ENCODE peak calls at places on chromosomes 1 and 21, in nine cellular contexts. M, D, H, K, I, Z, L, B and E are unnamed samples. For H4K20me1, the result is how much of the 10 kb centered on the place peaks cover.

GRCh38 chr1:83596331-83596730 is 402.6 kb downstream of the TTLL7 start:
- DNase-seq in M (no peak), D (no peak), H (no peak), K (no peak), I (no peak), Z (no peak), L (no peak), B (no peak), E (no peak)

GRCh38 chr1:193680247-193680923 is 494.0 kb upstream of the B3GALT2 start:
- DNase-seq in M (no peak), D (no peak), H (no peak), K (no peak), I (no peak), Z (no peak), L (no peak), B (no peak), E (no peak)

GRCh38 chr1:163361123-163361934 is 39.6 kb downstream of the NUF2 start:
- DNase-seq in M (peak), D (no peak), H (no peak), K (peak), I (peak), Z (peak), L (peak), B (peak), E (peak)

GRCh38 chr1:92858564-92859399 is 26.9 kb downstream of the RPL5 start:
- DNase-seq in M (peak), D (peak), H (peak), K (peak), I (peak), Z (peak), L (peak), B (peak), E (peak)

GRCh38 chr1:11147371-11147770 is 41.8 kb upstream of the ANGPTL7 start:
- DNase-seq in M (no peak), D (no peak), H (peak), K (no peak), I (no peak), Z (peak), L (no peak), B (no peak), E (peak)

GRCh38 chr1:29855761-29856160 is 619.4 kb downstream of the PTPRU start:
- DNase-seq in M (no peak), D (no peak), H (no peak), K (no peak), I (no peak), Z (no peak), L (no peak), B (no peak), E (no peak)

GRCh38 chr1:84998642-84999280 is 1.8 kb upstream of the MCOLN2 start:
- DNase-seq in M (peak), D (no peak), H (no peak), K (no peak), I (peak), Z (peak), L (peak), B (no peak), E (peak)

GRCh38 chr1:245225709-245226464 is 71.1 kb downstream of the KIF26B start:
- DNase-seq in M (no peak), D (no peak), H (no peak), K (no peak), I (no peak), Z (no peak), L (no peak), B (no peak), E (no peak)

GRCh38 chr1:89870998-89871397 is 50.2 kb downstream of the LRRC8D start:
- DNase-seq in M (no peak), D (no peak), H (no peak), K (peak), I (no peak), Z (no peak), L (no peak), B (no peak), E (no peak)

GRCh38 chr1:52111492-52111891 is 30.4 kb upstream of the ZFYVE9 start:
- DNase-seq in M (no peak), D (no peak), H (no peak), K (no peak), I (no peak), Z (no peak), L (no peak), B (no peak), E (no peak)

GRCh38 chr1:81004011-81004410 is 796.7 kb upstream of the ADGRL2 start:
- DNase-seq in M (no peak), D (no peak), H (no peak), K (no peak), I (no peak), Z (no peak), L (no peak), B (no peak), E (no peak)

GRCh38 chr1:1835546-1835945 is 55.3 kb downstream of the GNB1 start:
- DNase-seq in M (peak), D (no peak), H (no peak), K (no peak), I (no peak), Z (no peak), L (no peak), B (no peak), E (no peak)

GRCh38 chr1:54273837-54274192 is 73.8 kb downstream of the MRPL37 start:
- DNase-seq in M (no peak), D (no peak), H (no peak), K (no peak), I (peak), Z (no peak), L (peak), B (no peak), E (no peak)

GRCh38 chr21:29318354-29318753 is 19.6 kb downstream of the BACH1 start:
- DNase-seq in M (no peak), D (no peak), H (peak), K (no peak), I (no peak), Z (no peak), L (no peak), B (no peak), E (no peak)

GRCh38 chr21:14453339-14453738 is 70.4 kb upstream of the HSPA13 start:
- DNase-seq in M (no peak), D (peak), H (no peak), K (no peak), I (peak), Z (no peak), L (no peak), B (no peak), E (no peak)

GRCh38 chr1:201559679-201560162 is 20.8 kb downstream of the NAV1 start:
- DNase-seq in M (peak), D (peak), H (peak), K (peak), I (peak), Z (peak), L (peak), B (peak), E (peak)

GRCh38 chr1:3219005-3219724 is 150.2 kb downstream of the PRDM16 start:
- DNase-seq in M (no peak), D (no peak), H (peak), K (peak), I (peak), Z (peak), L (peak), B (no peak), E (peak)

GRCh38 chr1:213464786-213465460 is 413.9 kb downstream of the RPS6KC1 start:
- DNase-seq in M (no peak), D (no peak), H (no peak), K (no peak), I (no peak), Z (peak), L (no peak), B (no peak), E (no peak)

GRCh38 chr1:35851175-35851869 is 31.7 kb upstream of the AGO1 start:
- DNase-seq in M (no peak), D (no peak), H (peak), K (no peak), I (no peak), Z (no peak), L (no peak), B (no peak), E (peak)
- H3K27ac ChIP-seq in M (no peak), D (no peak), H (no peak), K (no peak), I (peak), Z (no peak), L (no peak), B (no peak), E (no peak)

GRCh38 chr1:241934843-241935242 is 22.7 kb upstream of the BECN2 start:
- DNase-seq in M (no peak), D (no peak), H (no peak), K (no peak), I (no peak), Z (no peak), L (no peak), B (no peak), E (no peak)
- H2AFZ ChIP-seq in M (no peak), D (no peak), H (no peak), K (no peak), I (no peak), Z (no peak), L (no peak), B (no peak), E (no peak)

GRCh38 chr1:150568567-150568966 is 10.8 kb downstream of the MCL1 start:
- DNase-seq in M (peak), D (no peak), H (no peak), K (no peak), I (no peak), Z (no peak), L (peak), B (no peak), E (no peak)
- H4K20me1 ChIP-seq in M (under half), D (under half), H (half or more), K (under half), I (under half), Z (under half), L (under half), B (under half), E (under half)

GRCh38 chr1:101283443-101283842 is 46.6 kb downstream of the S1PR1 start:
- DNase-seq in M (no peak), D (no peak), H (no peak), K (no peak), I (no peak), Z (no peak), L (peak), B (no peak), E (no peak)

GRCh38 chr1:101280942-101281654 is 44.3 kb downstream of the S1PR1 start:
- DNase-seq in M (no peak), D (no peak), H (no peak), K (no peak), I (no peak), Z (no peak), L (no peak), B (no peak), E (no peak)

GRCh38 chr1:101284622-101285218 is 47.9 kb downstream of the S1PR1 start:
- DNase-seq in M (no peak), D (no peak), H (no peak), K (no peak), I (no peak), Z (no peak), L (no peak), B (no peak), E (no peak)

GRCh38 chr1:101284021-101284420 is 47.2 kb downstream of the S1PR1 start:
- DNase-seq in M (no peak), D (no peak), H (no peak), K (no peak), I (no peak), Z (no peak), L (peak), B (no peak), E (no peak)

GRCh38 chr1:101282314-101283087 is 45.7 kb downstream of the S1PR1 start:
- DNase-seq in M (no peak), D (no peak), H (peak), K (no peak), I (no peak), Z (no peak), L (peak), B (no peak), E (peak)
- H3K27ac ChIP-seq in M (no peak), D (no peak), H (no peak), K (no peak), I (no peak), Z (no peak), L (no peak), B (no peak), E (no peak)

GRCh38 chr1:119799599-119800177 is 11.6 kb downstream of the REG4 start:
- DNase-seq in M (no peak), D (no peak), H (no peak), K (no peak), I (no peak), Z (no peak), L (no peak), B (no peak), E (no peak)
- H2AFZ ChIP-seq in M (no peak), D (no peak), H (no peak), K (no peak), I (no peak), Z (no peak), L (no peak), B (no peak), E (no peak)

GRCh38 chr1:229552732-229553131 is 5.8 kb downstream of the ABCB10 start:
- DNase-seq in M (no peak), D (no peak), H (no peak), K (no peak), I (no peak), Z (no peak), L (no peak), B (no peak), E (no peak)
- H4K20me1 ChIP-seq in M (under half), D (under half), H (under half), K (under half), I (under half), Z (under half), L (under half), B (under half), E (under half)

GRCh38 chr21:44959376-44960091 is 19.7 kb downstream of the SLX9 start:
- DNase-seq in M (no peak), D (no peak), H (no peak), K (no peak), I (no peak), Z (no peak), L (no peak), B (no peak), E (no peak)
- H3K27ac ChIP-seq in M (no peak), D (no peak), H (no peak), K (no peak), I (no peak), Z (no peak), L (peak), B (no peak), E (peak)

GRCh38 chr1:23251812-23252211 is 34.5 kb upstream of the HTR1D start:
- DNase-seq in M (no peak), D (no peak), H (no peak), K (no peak), I (no peak), Z (no peak), L (no peak), B (no peak), E (peak)

GRCh38 chr1:23249785-23250184 is 32.5 kb upstream of the HTR1D start:
- DNase-seq in M (no peak), D (no peak), H (no peak), K (no peak), I (peak), Z (peak), L (no peak), B (no peak), E (no peak)

GRCh38 chr1:23254584-23254983 is 37.3 kb upstream of the HTR1D start:
- DNase-seq in M (no peak), D (no peak), H (no peak), K (no peak), I (no peak), Z (no peak), L (no peak), B (no peak), E (no peak)
- H2AFZ ChIP-seq in M (no peak), D (no peak), H (no peak), K (no peak), I (no peak), Z (no peak), L (no peak), B (no peak), E (no peak)

GRCh38 chr1:15410884-15411245 is 1.2 kb downstream of the EFHD2 start:
- DNase-seq in M (no peak), D (no peak), H (no peak), K (no peak), I (no peak), Z (no peak), L (no peak), B (no peak), E (no peak)

GRCh38 chr1:15411593-15412487 is 2.2 kb downstream of the EFHD2 start:
- DNase-seq in M (peak), D (no peak), H (no peak), K (no peak), I (no peak), Z (peak), L (no peak), B (no peak), E (peak)

GRCh38 chr1:15413563-15414449 is 4.1 kb downstream of the EFHD2 start:
- DNase-seq in M (no peak), D (no peak), H (no peak), K (no peak), I (no peak), Z (no peak), L (no peak), B (no peak), E (no peak)

GRCh38 chr1:15412843-15413242 is 3.2 kb downstream of the EFHD2 start:
- DNase-seq in M (no peak), D (no peak), H (no peak), K (no peak), I (no peak), Z (no peak), L (no peak), B (no peak), E (no peak)

DNA sequence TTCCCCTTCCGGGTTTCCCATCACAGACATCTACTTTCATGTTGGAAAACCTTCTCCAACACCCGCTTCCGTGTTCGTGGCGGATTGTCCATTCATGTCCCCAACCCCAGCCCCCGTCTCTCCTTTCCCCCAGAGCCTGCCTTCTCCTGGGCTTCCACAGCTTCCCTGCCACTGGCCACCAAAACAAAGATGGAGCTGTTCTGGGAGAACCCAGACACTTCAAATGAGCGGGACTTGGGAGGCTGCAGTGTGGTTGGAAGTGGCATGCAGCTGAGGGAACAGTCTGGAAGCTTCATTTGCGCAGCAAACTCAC is 2.8 kb downstream of the EFHD2 start:
- DNase-seq in M (no peak), D (no peak), H (no peak), K (no peak), I (no peak), Z (no peak), L (no peak), B (no peak), E (no peak)
- H4K20me1 ChIP-seq in M (under half), D (under half), H (under half), K (under half), I (under half), Z (under half), L (under half), B (under half), E (under half)

GRCh38 chr1:88021529-88021928 is 662.5 kb upstream of the PKN2 start:
- DNase-seq in M (no peak), D (no peak), H (no peak), K (no peak), I (no peak), Z (no peak), L (no peak), B (no peak), E (no peak)

GRCh38 chr1:88022507-88022906 is 661.6 kb upstream of the PKN2 start:
- DNase-seq in M (no peak), D (no peak), H (no peak), K (no peak), I (no peak), Z (no peak), L (no peak), B (no peak), E (no peak)

GRCh38 chr1:88014126-88014525 is 669.9 kb upstream of the PKN2 start:
- DNase-seq in M (no peak), D (no peak), H (no peak), K (no peak), I (no peak), Z (no peak), L (no peak), B (no peak), E (no peak)

GRCh38 chr1:88013485-88013884 is 670.6 kb upstream of the PKN2 start:
- DNase-seq in M (no peak), D (no peak), H (peak), K (no peak), I (no peak), Z (peak), L (no peak), B (no peak), E (no peak)

GRCh38 chr1:88016947-88017346 is 667.1 kb upstream of the PKN2 start:
- DNase-seq in M (no peak), D (no peak), H (no peak), K (no peak), I (peak), Z (no peak), L (no peak), B (no peak), E (no peak)
- H3K27ac ChIP-seq in M (no peak), D (no peak), H (no peak), K (no peak), I (no peak), Z (no peak), L (no peak), B (no peak), E (no peak)